ENCODE peak calls at places on chromosomes 12 and 14, in eight cellular contexts. One of them, this sample, is unnamed. For H3K9me3 and H3K4me1, the result is how much of the 10 kb centered on the place peaks cover.

GRCh38 chr14:100237735-100238418 is 1.1 kb upstream of the YY1 start:
- DNase-seq in psoas muscle: peak
- DNase-seq in suprapubic skin: peak
- DNase-seq in left ventricle myocardium inferior: peak
- DNase-seq in hepatocyte: peak
- DNase-seq in HCT116: no peak
- DNase-seq in astrocyte: no peak
- DNase-seq in upper lobe of right lung: peak
- DNase-seq in this sample: no peak

GRCh38 chr12:120534703-120535655 is 823 bp downstream of the RNF10 start:
- DNase-seq in psoas muscle: peak
- DNase-seq in suprapubic skin: no peak
- DNase-seq in left ventricle myocardium inferior: peak
- DNase-seq in hepatocyte: peak
- DNase-seq in HCT116: no peak
- DNase-seq in astrocyte: peak
- DNase-seq in upper lobe of right lung: peak
- DNase-seq in this sample: peak

GRCh38 chr12:6943719-6944380 is at the start of the genes C12orf57 and RNU7-1:
- DNase-seq in psoas muscle: peak
- DNase-seq in suprapubic skin: no peak
- DNase-seq in left ventricle myocardium inferior: peak
- DNase-seq in hepatocyte: peak
- DNase-seq in HCT116: peak
- DNase-seq in astrocyte: peak
- DNase-seq in upper lobe of right lung: peak
- DNase-seq in this sample: no peak

GRCh38 chr12:128055567-128055966 is 211.4 kb upstream of the TMEM132C start:
- DNase-seq in psoas muscle: no peak
- DNase-seq in suprapubic skin: peak
- DNase-seq in left ventricle myocardium inferior: no peak
- DNase-seq in hepatocyte: no peak
- DNase-seq in HCT116: no peak
- DNase-seq in astrocyte: no peak
- DNase-seq in upper lobe of right lung: no peak
- DNase-seq in this sample: no peak

GRCh38 chr12:45214739-45215418 is 1.0 kb upstream of the ANO6 start:
- DNase-seq in psoas muscle: no peak
- DNase-seq in suprapubic skin: no peak
- DNase-seq in left ventricle myocardium inferior: no peak
- DNase-seq in hepatocyte: no peak
- DNase-seq in HCT116: no peak
- DNase-seq in astrocyte: peak
- DNase-seq in upper lobe of right lung: no peak
- DNase-seq in this sample: no peak

GRCh38 chr12:20320552-20320951 is 47.8 kb upstream of the PDE3A start:
- DNase-seq in psoas muscle: no peak
- DNase-seq in suprapubic skin: no peak
- DNase-seq in left ventricle myocardium inferior: no peak
- DNase-seq in hepatocyte: no peak
- DNase-seq in HCT116: no peak
- DNase-seq in astrocyte: no peak
- DNase-seq in upper lobe of right lung: no peak
- DNase-seq in this sample: no peak

GRCh38 chr12:115249878-115250277 is 565.9 kb upstream of the TBX3 start:
- DNase-seq in psoas muscle: no peak
- DNase-seq in suprapubic skin: no peak
- DNase-seq in left ventricle myocardium inferior: no peak
- DNase-seq in hepatocyte: no peak
- DNase-seq in HCT116: no peak
- DNase-seq in astrocyte: no peak
- DNase-seq in upper lobe of right lung: no peak
- DNase-seq in this sample: no peak

GRCh38 chr14:102622262-102622885 is 29.9 kb downstream of the RCOR1 start:
- DNase-seq in psoas muscle: no peak
- DNase-seq in suprapubic skin: no peak
- DNase-seq in left ventricle myocardium inferior: no peak
- DNase-seq in hepatocyte: no peak
- DNase-seq in HCT116: no peak
- DNase-seq in astrocyte: no peak
- DNase-seq in upper lobe of right lung: no peak
- DNase-seq in this sample: no peak

GRCh38 chr12:67650528-67651379 is 2.2 kb downstream of the DYRK2 start:
- DNase-seq in psoas muscle: no peak
- DNase-seq in suprapubic skin: no peak
- DNase-seq in left ventricle myocardium inferior: no peak
- DNase-seq in hepatocyte: no peak
- DNase-seq in HCT116: no peak
- DNase-seq in astrocyte: no peak
- DNase-seq in upper lobe of right lung: no peak
- DNase-seq in this sample: no peak

GRCh38 chr12:67648306-67649164 is at the start of gene DYRK2:
- DNase-seq in psoas muscle: peak
- DNase-seq in suprapubic skin: peak
- DNase-seq in left ventricle myocardium inferior: peak
- DNase-seq in hepatocyte: peak
- DNase-seq in HCT116: peak
- DNase-seq in astrocyte: peak
- DNase-seq in upper lobe of right lung: peak
- DNase-seq in this sample: peak

GRCh38 chr12:67647547-67648305 is 819 bp upstream of the DYRK2 start:
- DNase-seq in psoas muscle: peak
- DNase-seq in suprapubic skin: peak
- DNase-seq in left ventricle myocardium inferior: peak
- DNase-seq in hepatocyte: peak
- DNase-seq in HCT116: peak
- DNase-seq in astrocyte: peak
- DNase-seq in upper lobe of right lung: peak
- DNase-seq in this sample: no peak

GRCh38 chr12:67650127-67650495 is 1.6 kb downstream of the DYRK2 start:
- DNase-seq in psoas muscle: no peak
- DNase-seq in suprapubic skin: no peak
- DNase-seq in left ventricle myocardium inferior: peak
- DNase-seq in hepatocyte: no peak
- DNase-seq in HCT116: no peak
- DNase-seq in astrocyte: no peak
- DNase-seq in upper lobe of right lung: no peak
- DNase-seq in this sample: no peak

GRCh38 chr12:67649165-67650126 is 901 bp downstream of the DYRK2 start:
- DNase-seq in psoas muscle: peak
- DNase-seq in suprapubic skin: peak
- DNase-seq in left ventricle myocardium inferior: peak
- DNase-seq in hepatocyte: peak
- DNase-seq in HCT116: no peak
- DNase-seq in astrocyte: no peak
- DNase-seq in upper lobe of right lung: peak
- DNase-seq in this sample: no peak
- TF ChIP-seq CTCF in psoas muscle: no peak
- TF ChIP-seq CTCF in suprapubic skin: no peak
- TF ChIP-seq CTCF in left ventricle myocardium inferior: no peak
- TF ChIP-seq CTCF in hepatocyte: no peak
- TF ChIP-seq CTCF in HCT116: no peak
- TF ChIP-seq CTCF in astrocyte: no peak
- TF ChIP-seq CTCF in upper lobe of right lung: no peak
- TF ChIP-seq CTCF in this sample: no peak

GRCh38 chr12:71767183-71767582 is 12.5 kb downstream of the RAB21 start:
- DNase-seq in psoas muscle: no peak
- DNase-seq in suprapubic skin: no peak
- DNase-seq in left ventricle myocardium inferior: no peak
- DNase-seq in hepatocyte: no peak
- DNase-seq in HCT116: no peak
- DNase-seq in astrocyte: no peak
- DNase-seq in upper lobe of right lung: no peak
- DNase-seq in this sample: no peak

GRCh38 chr12:71763682-71764379 is 9.2 kb downstream of the RAB21 start:
- DNase-seq in psoas muscle: no peak
- DNase-seq in suprapubic skin: no peak
- DNase-seq in left ventricle myocardium inferior: no peak
- DNase-seq in hepatocyte: no peak
- DNase-seq in HCT116: no peak
- DNase-seq in astrocyte: peak
- DNase-seq in upper lobe of right lung: no peak
- DNase-seq in this sample: no peak

GRCh38 chr12:71766202-71766601 is 11.5 kb downstream of the RAB21 start:
- DNase-seq in psoas muscle: no peak
- DNase-seq in suprapubic skin: no peak
- DNase-seq in left ventricle myocardium inferior: no peak
- DNase-seq in hepatocyte: no peak
- DNase-seq in HCT116: no peak
- DNase-seq in astrocyte: no peak
- DNase-seq in upper lobe of right lung: no peak
- DNase-seq in this sample: no peak

GRCh38 chr12:71768900-71769299 is 14.2 kb downstream of the RAB21 start:
- DNase-seq in psoas muscle: no peak
- DNase-seq in suprapubic skin: no peak
- DNase-seq in left ventricle myocardium inferior: no peak
- DNase-seq in hepatocyte: no peak
- DNase-seq in HCT116: no peak
- DNase-seq in astrocyte: no peak
- DNase-seq in upper lobe of right lung: no peak
- DNase-seq in this sample: no peak

DNA sequence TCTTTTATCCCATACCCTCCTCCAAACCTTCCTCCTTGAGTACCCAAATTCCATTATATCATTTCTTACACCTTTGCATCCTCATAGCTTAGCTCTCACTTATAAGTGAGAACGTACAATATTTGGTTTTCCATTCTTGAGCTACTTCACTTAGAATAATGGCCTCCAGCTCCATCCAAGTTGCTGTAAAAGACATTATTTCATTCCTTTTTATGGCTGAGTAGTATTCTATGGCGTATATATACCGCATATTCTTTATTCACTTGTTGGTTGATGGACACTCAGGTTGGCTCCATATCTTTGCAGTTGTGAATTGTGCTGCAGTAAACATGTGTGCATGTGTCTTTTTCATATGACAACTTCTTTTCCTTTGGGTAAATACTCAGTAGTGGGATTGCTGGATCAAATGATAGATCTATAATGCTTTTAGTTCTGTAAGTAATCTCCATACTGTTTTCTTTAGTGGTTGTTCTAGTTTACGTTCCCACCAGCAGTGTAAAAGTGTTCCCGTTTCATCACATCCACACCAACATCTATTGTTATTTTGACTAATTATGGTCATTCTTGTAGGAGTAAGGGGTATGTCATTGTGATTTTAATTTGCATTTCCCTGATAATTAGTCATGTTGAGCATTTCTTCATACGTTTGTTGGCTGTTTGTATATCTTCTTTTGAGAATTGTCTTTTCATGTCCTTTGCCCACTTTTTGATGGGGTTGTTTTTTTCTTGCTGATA is 10.1 kb downstream of the RAB21 start:
- DNase-seq in psoas muscle: no peak
- DNase-seq in suprapubic skin: no peak
- DNase-seq in left ventricle myocardium inferior: no peak
- DNase-seq in hepatocyte: no peak
- DNase-seq in HCT116: no peak
- DNase-seq in astrocyte: no peak
- DNase-seq in upper lobe of right lung: no peak
- DNase-seq in this sample: no peak
- H3K9me3 ChIP-seq in psoas muscle: under half
- H3K9me3 ChIP-seq in suprapubic skin: under half
- H3K9me3 ChIP-seq in left ventricle myocardium inferior: under half
- H3K9me3 ChIP-seq in hepatocyte: under half
- H3K9me3 ChIP-seq in HCT116: under half
- H3K9me3 ChIP-seq in astrocyte: under half
- H3K9me3 ChIP-seq in upper lobe of right lung: under half
- H3K9me3 ChIP-seq in this sample: under half

DNA sequence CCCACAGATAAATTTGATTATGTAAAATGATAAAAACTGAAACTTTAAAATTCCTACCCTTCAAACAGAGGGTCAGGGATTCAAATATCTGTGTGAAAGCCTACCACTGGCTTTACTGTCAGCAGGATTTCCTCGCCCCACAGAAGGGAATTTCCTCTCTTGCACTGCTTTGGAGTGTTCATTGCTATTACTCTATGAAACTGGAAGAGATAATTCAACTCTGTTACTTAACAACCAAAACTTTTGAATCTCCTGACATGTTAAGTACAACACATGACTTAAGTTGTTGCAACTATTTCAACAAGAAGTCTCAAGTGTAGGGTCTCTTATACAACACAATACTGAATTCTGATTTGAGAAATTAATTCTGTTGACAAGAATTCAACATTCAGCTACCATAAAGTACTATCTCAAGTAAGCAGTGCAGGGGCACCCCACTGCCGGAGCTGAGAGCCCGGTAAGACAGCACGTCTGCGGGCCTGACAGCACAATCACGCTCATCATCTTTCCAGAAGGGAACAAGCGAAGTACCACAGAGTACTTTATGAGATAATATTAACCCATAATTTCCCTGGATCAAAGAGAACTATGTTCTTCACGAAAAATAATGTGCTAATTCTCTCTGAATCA is 22.9 kb downstream of the DICER1 start:
- DNase-seq in psoas muscle: no peak
- DNase-seq in suprapubic skin: no peak
- DNase-seq in left ventricle myocardium inferior: no peak
- DNase-seq in hepatocyte: no peak
- DNase-seq in HCT116: no peak
- DNase-seq in astrocyte: no peak
- DNase-seq in upper lobe of right lung: no peak
- DNase-seq in this sample: no peak
- H3K4me1 ChIP-seq in psoas muscle: under half
- H3K4me1 ChIP-seq in suprapubic skin: under half
- H3K4me1 ChIP-seq in left ventricle myocardium inferior: half or more
- H3K4me1 ChIP-seq in hepatocyte: under half
- H3K4me1 ChIP-seq in HCT116: under half
- H3K4me1 ChIP-seq in astrocyte: under half
- H3K4me1 ChIP-seq in upper lobe of right lung: under half
- H3K4me1 ChIP-seq in this sample: half or more

GRCh38 chr12:104599985-104600712 is 143.4 kb downstream of the CHST11 start:
- DNase-seq in psoas muscle: no peak
- DNase-seq in suprapubic skin: no peak
- DNase-seq in left ventricle myocardium inferior: no peak
- DNase-seq in hepatocyte: no peak
- DNase-seq in HCT116: no peak
- DNase-seq in astrocyte: no peak
- DNase-seq in upper lobe of right lung: no peak
- DNase-seq in this sample: no peak

GRCh38 chr12:104596876-104597833 is 140.4 kb downstream of the CHST11 start:
- DNase-seq in psoas muscle: no peak
- DNase-seq in suprapubic skin: peak
- DNase-seq in left ventricle myocardium inferior: no peak
- DNase-seq in hepatocyte: no peak
- DNase-seq in HCT116: no peak
- DNase-seq in astrocyte: peak
- DNase-seq in upper lobe of right lung: no peak
- DNase-seq in this sample: no peak

GRCh38 chr12:104598342-104599271 is 141.9 kb downstream of the CHST11 start:
- DNase-seq in psoas muscle: no peak
- DNase-seq in suprapubic skin: no peak
- DNase-seq in left ventricle myocardium inferior: peak
- DNase-seq in hepatocyte: no peak
- DNase-seq in HCT116: no peak
- DNase-seq in astrocyte: no peak
- DNase-seq in upper lobe of right lung: no peak
- DNase-seq in this sample: no peak

GRCh38 chr12:104600790-104601739 is 144.3 kb downstream of the CHST11 start:
- DNase-seq in psoas muscle: no peak
- DNase-seq in suprapubic skin: no peak
- DNase-seq in left ventricle myocardium inferior: no peak
- DNase-seq in hepatocyte: no peak
- DNase-seq in HCT116: no peak
- DNase-seq in astrocyte: no peak
- DNase-seq in upper lobe of right lung: no peak
- DNase-seq in this sample: no peak

DNA sequence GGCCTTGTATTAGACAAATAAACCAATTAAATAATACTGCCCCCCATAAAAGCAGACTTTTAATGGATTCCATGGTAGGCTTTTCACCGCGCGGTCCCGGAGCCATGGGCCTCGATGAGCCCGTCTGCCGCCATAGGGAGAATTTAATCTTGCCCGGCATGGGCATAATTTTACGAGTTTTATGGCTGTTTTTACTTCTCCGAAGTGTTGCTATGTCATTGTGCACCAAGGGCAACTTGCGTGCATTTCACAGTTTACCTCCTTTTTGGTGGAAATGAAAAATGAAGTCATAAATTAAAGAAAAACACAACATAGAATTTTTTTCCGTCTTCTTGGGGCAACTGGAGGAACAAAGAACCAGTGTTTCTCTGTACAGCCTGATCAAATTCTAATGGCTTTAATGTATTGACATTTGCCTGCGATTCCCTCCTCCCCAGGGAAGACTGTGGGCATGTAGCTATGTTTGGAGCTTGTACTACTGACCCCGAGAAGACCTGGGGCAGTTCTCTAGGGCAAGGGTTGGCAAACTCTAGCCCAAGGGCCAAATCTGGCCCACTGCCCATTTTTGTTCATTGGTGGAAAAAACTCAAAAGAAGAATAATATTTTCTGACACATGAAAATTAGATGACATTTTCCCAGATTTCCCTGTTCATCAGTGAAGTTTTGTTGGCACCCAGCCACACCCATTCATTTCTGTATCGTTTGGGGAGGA is 142.7 kb downstream of the CHST11 start:
- DNase-seq in psoas muscle: no peak
- DNase-seq in suprapubic skin: no peak
- DNase-seq in left ventricle myocardium inferior: no peak
- DNase-seq in hepatocyte: no peak
- DNase-seq in HCT116: no peak
- DNase-seq in astrocyte: no peak
- DNase-seq in upper lobe of right lung: no peak
- DNase-seq in this sample: no peak
- TF ChIP-seq CTCF in psoas muscle: no peak
- TF ChIP-seq CTCF in suprapubic skin: no peak
- TF ChIP-seq CTCF in left ventricle myocardium inferior: no peak
- TF ChIP-seq CTCF in hepatocyte: no peak
- TF ChIP-seq CTCF in HCT116: no peak
- TF ChIP-seq CTCF in astrocyte: no peak
- TF ChIP-seq CTCF in upper lobe of right lung: no peak
- TF ChIP-seq CTCF in this sample: no peak

This sample was measured in esophagus squamous epithelium.